ENCODE peak calls at places on chromosomes 4 and X, in five cellular contexts. R is activated naive CD8-positive, alpha-beta T cell treated with anti-CD3 and anti-CD28 coated beads, Interleukin-2, amount 50 U/mL, for 24 hours; L is RKO; W is occipital lobe; P is T-helper 2 cell. N is an unnamed sample.
A peak's percentile ranks its signal among the peaks of the same experiment; 100 is the strongest.

GRCh38 chr4:69760455-69760854 is at the start of gene SULT1B1:
- DNase-seq in W (no peak), P (no peak), R (peak; percentile 29), L (no peak), N (no peak)

GRCh38 chr4:54929459-54929858 is 195.9 kb downstream of the KDR start:
- DNase-seq in L (no peak), W (no peak), R (no peak), P (no peak), N (no peak)

GRCh38 chr4:147638942-147639341 is 21.7 kb downstream of the TMEM184C start:
- DNase-seq in R (no peak), W (no peak), L (no peak), P (no peak), N (no peak)

GRCh38 chrX:154481911-154482601 is 3.0 kb upstream of the LAGE3 start:
- DNase-seq in R (no peak), L (no peak), W (no peak), P (no peak), N (no peak)

GRCh38 chr4:118942465-118942864 is 53.8 kb downstream of the SYNPO2 start:
- DNase-seq in R (no peak), L (no peak), W (no peak), P (no peak), N (no peak)

GRCh38 chr4:2761035-2761923 is 5.1 kb upstream of the TNIP2 start:
- DNase-seq in L (no peak), P (no peak), R (peak; percentile 37), W (no peak), N (no peak)

GRCh38 chr4:182175788-182176519 is 67.2 kb upstream of the TENM3 start:
- DNase-seq in L (no peak), P (no peak), W (no peak), R (no peak), N (no peak)

GRCh38 chr4:90318208-90318607 is 191.0 kb downstream of the CCSER1 start:
- DNase-seq in L (peak; percentile 12), P (no peak), R (no peak), W (no peak), N (no peak)

GRCh38 chrX:39576081-39576701 is 521.6 kb downstream of the BCOR start:
- DNase-seq in L (no peak), W (peak; percentile 37), R (no peak), P (no peak), N (no peak)

GRCh38 chr4:47106561-47106960 is 75.2 kb downstream of the GABRB1 start:
- DNase-seq in R (no peak), L (peak; percentile 7), P (no peak), W (no peak), N (no peak)

GRCh38 chrX:1222511-1223252 is 10.2 kb upstream of the CRLF2 start:
- DNase-seq in R (no peak), W (no peak), L (peak; percentile 43), P (no peak), N (no peak)

GRCh38 chr4:98566491-98567008 is 91.9 kb downstream of the TSPAN5 start:
- DNase-seq in W (peak; percentile 73), L (no peak), P (no peak), R (no peak), N (no peak)

GRCh38 chr4:74166135-74166534 is 8.2 kb downstream of the MTHFD2L start:
- DNase-seq in W (no peak), R (no peak), L (no peak), P (no peak), N (no peak)

GRCh38 chrX:132216283-132216682 is 3.0 kb downstream of the RAP2C start:
- DNase-seq in L (peak; percentile 16), R (no peak), W (no peak), P (peak; percentile 3), N (no peak)

GRCh38 chr4:89753601-89754066 is 83.3 kb downstream of the SNCA start:
- DNase-seq in L (peak; percentile 66), W (no peak), P (no peak), R (no peak), N (no peak)

GRCh38 chr4:150337709-150338108 is 244.2 kb upstream of the MAB21L2 start:
- DNase-seq in P (no peak), L (no peak), W (no peak), R (no peak), N (no peak)

GRCh38 chr4:151358266-151358665 is 32.9 kb upstream of the SH3D19 start:
- DNase-seq in L (no peak), W (peak; percentile 67), P (no peak), R (no peak), N (no peak)

GRCh38 chr4:100511906-100512305 is 5.9 kb downstream of the EMCN start:
- DNase-seq in L (no peak), R (no peak), P (no peak), W (no peak), N (no peak)

GRCh38 chrX:39755152-39756032 is 342.4 kb downstream of the BCOR start:
- DNase-seq in R (no peak), L (peak; percentile 79), P (no peak), W (peak; percentile 56), N (no peak)

GRCh38 chrX:2360731-2361130 is 140.0 kb downstream of the DHRSX start:
- DNase-seq in L (no peak), P (no peak), W (no peak), R (no peak), N (no peak)

GRCh38 chr4:185137233-185137925 is 5.7 kb upstream of the SLC25A4 start:
- DNase-seq in L (no peak), W (no peak), P (no peak), R (no peak), N (no peak)

GRCh38 chr4:87304659-87305277 is 17.9 kb downstream of the HSD17B13 start:
- DNase-seq in L (no peak), R (no peak), P (no peak), W (no peak), N (no peak)

GRCh38 chrX:111375747-111376146 is 36.2 kb downstream of the DCX start:
- DNase-seq in W (no peak), L (peak; percentile 50), R (no peak), P (no peak), N (no peak)

GRCh38 chrX:123093792-123094191 is 90.3 kb upstream of the GRIA3 start:
- DNase-seq in R (no peak), W (no peak), L (no peak), P (no peak), N (no peak)

GRCh38 chrX:138853936-138854335 is 142.4 kb upstream of the FGF13 start:
- DNase-seq in R (no peak), L (no peak), W (no peak), P (no peak), N (no peak)

GRCh38 chrX:150414228-150414627 is 51.1 kb downstream of the MAMLD1 start:
- DNase-seq in P (no peak), L (no peak), W (no peak), R (no peak), N (no peak)

GRCh38 chr4:54403700-54404453 is 174.8 kb downstream of the PDGFRA start:
- DNase-seq in P (no peak), W (no peak), L (no peak), R (no peak), N (no peak)

GRCh38 chr4:24488399-24489164 is 95.8 kb downstream of the DHX15 start:
- DNase-seq in R (peak; percentile 79), P (peak; percentile 36), L (peak; percentile 58), W (peak; percentile 53), N (peak; percentile 44)

GRCh38 chr4:104901438-104901837 is 245.2 kb upstream of the TET2 start:
- DNase-seq in R (no peak), W (peak; percentile 23), L (peak; percentile 21), P (no peak), N (no peak)

GRCh38 chr4:128803783-128804182 is 5.7 kb upstream of the JADE1 start:
- DNase-seq in L (no peak), R (no peak), W (no peak), P (no peak), N (no peak)

GRCh38 chr4:14592950-14593349 is 409.3 kb upstream of the CPEB2 start:
- DNase-seq in R (no peak), W (no peak), P (no peak), L (no peak), N (no peak)

GRCh38 chr4:99404595-99405287 is 30.4 kb downstream of the ADH7 start:
- DNase-seq in W (no peak), R (no peak), L (peak; percentile 65), P (no peak), N (no peak)

GRCh38 chr4:6193399-6193798 is 7.0 kb downstream of the JAKMIP1 start:
- DNase-seq in W (peak; percentile 50), L (no peak), R (no peak), P (no peak), N (no peak)

GRCh38 chr4:1407657-1408333 is 1.6 kb upstream of the NKX1-1 start:
- DNase-seq in R (no peak), L (no peak), W (no peak), P (no peak), N (no peak)

GRCh38 chr4:68865178-68865638 is 49.4 kb downstream of the UGT2B10 start:
- DNase-seq in W (no peak), P (no peak), R (no peak), L (no peak), N (no peak)

GRCh38 chr4:62676962-62677361 is 1476.8 kb downstream of the ADGRL3 start:
- DNase-seq in W (no peak), L (no peak), P (no peak), R (no peak), N (no peak)

GRCh38 chrX:43655961-43656494 is at the start of gene MAOA:
- DNase-seq in W (peak; percentile 4), P (peak; percentile 12), L (no peak), R (peak; percentile 14), N (no peak)

GRCh38 chrX:47174846-47175587 is 18.6 kb upstream of the UBA1 start:
- DNase-seq in L (no peak), R (no peak), W (no peak), P (no peak), N (no peak)